ENCODE peak calls at places on chromosomes 6 and 20, in four cellular contexts. R is neural progenitor cell, L is mesenchymal stem cell, I is fibroblast of lung. C is an unnamed sample.

GRCh38 chr6:135261872-135262725 is 81.0 kb downstream of the MYB start:
- DNase-seq in L (no peak), I (no peak), R (no peak), C (no peak)

GRCh38 chr6:751765-752164 is 58.8 kb upstream of the EXOC2 start:
- DNase-seq in R (no peak), I (no peak), L (no peak), C (no peak)

GRCh38 chr20:20317195-20318113 is 50.5 kb upstream of the INSM1 start:
- DNase-seq in R (no peak), I (no peak), L (no peak), C (no peak)

GRCh38 chr20:14780508-14780907 is 443.1 kb upstream of the FLRT3 start:
- DNase-seq in L (no peak), R (no peak), I (no peak), C (no peak)

GRCh38 chr6:122361314-122361979 is 38.0 kb upstream of the HSF2 start:
- DNase-seq in I (no peak), L (no peak), R (peak), C (no peak)

GRCh38 chr20:33940701-33941100 is 53.0 kb upstream of the RALY start:
- DNase-seq in L (no peak), I (no peak), R (no peak), C (no peak)

GRCh38 chr20:36092424-36093024 is 62.0 kb upstream of the EPB41L1 start:
- DNase-seq in R (peak), L (peak), I (no peak), C (no peak)

GRCh38 chr6:62283828-62284411 is 2.1 kb downstream of the KHDRBS2 start:
- DNase-seq in I (peak), L (peak), R (peak), C (no peak)

GRCh38 chr20:725491-725890 is 42.8 kb downstream of the SLC52A3 start:
- DNase-seq in L (no peak), I (no peak), R (no peak), C (no peak)

GRCh38 chr20:14919473-14920157 is 582.2 kb upstream of the FLRT3 start:
- DNase-seq in I (no peak), R (peak), L (peak), C (no peak)

GRCh38 chr6:68559052-68559451 is 76.0 kb upstream of the ADGRB3 start:
- DNase-seq in I (peak), R (no peak), L (no peak), C (no peak)

GRCh38 chr20:5657190-5657872 is 92.9 kb upstream of the SHLD1 start:
- DNase-seq in R (no peak), I (peak), L (peak), C (no peak)

GRCh38 chr6:19312291-19312978 is 524.7 kb upstream of the ID4 start:
- DNase-seq in R (peak), I (no peak), L (no peak), C (no peak)

DNA sequence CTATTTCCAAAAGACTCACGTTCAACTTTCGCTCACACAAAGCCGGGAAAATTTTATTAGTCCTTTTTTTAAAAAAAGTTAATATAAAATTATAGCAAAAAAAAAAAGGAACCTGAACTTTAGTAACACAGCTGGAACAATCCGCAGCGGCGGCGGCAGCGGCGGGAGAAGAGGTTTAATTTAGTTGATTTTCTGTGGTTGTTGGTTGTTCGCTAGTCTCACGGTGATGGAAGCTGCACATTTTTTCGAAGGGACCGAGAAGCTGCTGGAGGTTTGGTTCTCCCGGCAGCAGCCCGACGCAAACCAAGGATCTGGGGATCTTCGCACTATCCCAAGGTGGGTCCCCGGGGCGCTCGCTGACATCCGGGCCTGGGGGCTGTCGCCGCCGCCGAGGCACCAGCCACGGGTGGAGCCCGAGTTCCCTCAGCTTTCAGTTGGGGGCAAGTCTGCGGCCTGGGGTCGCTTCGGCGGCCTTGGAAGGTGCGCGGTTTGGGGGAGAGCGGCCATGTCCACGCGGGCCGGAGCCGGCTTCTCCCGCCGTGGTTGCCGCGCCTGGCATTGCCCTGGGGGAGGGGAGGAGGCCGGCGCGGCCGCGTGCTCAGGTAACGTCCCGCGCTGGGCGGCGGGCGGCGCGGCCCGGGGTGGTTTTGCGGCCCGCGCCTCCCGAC is 429 bp downstream of the AMD1 start:
- DNase-seq in L (no peak), R (peak), I (no peak), C (peak)
- H2AFZ ChIP-seq in L (peak), R (no peak), I (no peak), C (peak)

GRCh38 chr6:111606620-111607115 is 990 bp upstream of the TRAF3IP2 start:
- DNase-seq in I (peak), R (no peak), L (peak), C (no peak)
- H2AFZ ChIP-seq in I (peak), R (no peak), L (peak), C (peak)

GRCh38 chr6:157335829-157336228 is 12.5 kb upstream of the TMEM242 start:
- DNase-seq in L (no peak), I (no peak), R (no peak), C (no peak)
- H2AFZ ChIP-seq in L (no peak), I (no peak), R (no peak), C (no peak)

GRCh38 chr20:8019998-8020247 is 362 bp upstream of the TMX4 start:
- DNase-seq in R (no peak), I (no peak), L (no peak), C (no peak)
- H2AFZ ChIP-seq in R (peak), I (no peak), L (no peak), C (peak)

GRCh38 chr6:170355661-170356060 is 49.1 kb downstream of the FAM120B start:
- DNase-seq in R (no peak), I (no peak), L (no peak), C (no peak)

GRCh38 chr6:170357812-170358211 is 51.3 kb downstream of the FAM120B start:
- DNase-seq in L (no peak), R (no peak), I (no peak), C (no peak)

GRCh38 chr6:170361335-170361734 is 54.8 kb downstream of the FAM120B start:
- DNase-seq in L (no peak), I (no peak), R (no peak), C (no peak)

GRCh38 chr6:170360476-170360875 is 53.9 kb downstream of the FAM120B start:
- DNase-seq in R (no peak), I (peak), L (no peak), C (no peak)

DNA sequence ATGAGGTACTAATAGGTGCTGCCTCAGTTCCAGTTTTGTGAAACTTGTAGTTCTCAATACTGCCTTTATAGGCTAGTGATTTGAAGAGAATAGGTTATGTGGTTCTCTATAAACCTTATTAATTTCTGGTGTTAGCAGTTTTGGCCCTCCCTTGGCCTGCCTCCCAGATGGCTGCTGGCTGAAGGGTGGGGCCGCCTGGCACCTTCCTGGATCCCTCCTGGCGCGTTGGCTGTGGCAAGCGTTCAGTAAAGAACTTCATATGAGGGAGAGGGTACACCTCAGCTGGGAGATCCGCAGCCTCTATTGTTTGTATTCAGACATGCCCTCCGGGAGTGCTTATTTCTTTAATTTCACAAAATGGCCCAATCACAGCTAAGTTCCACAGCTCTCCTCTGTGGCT is 51.9 kb downstream of the FAM120B start:
- DNase-seq in L (no peak), R (no peak), I (no peak), C (no peak)
- H2AFZ ChIP-seq in L (no peak), R (no peak), I (no peak), C (no peak)

C was measured in DND-41.